ENCODE peak calls at places on chromosome 17, in four cellular contexts. I is GM12892, E is GM12891, M is H1. Q is an unnamed sample.
A peak's percentile ranks its signal among the peaks of the same experiment; 100 is the strongest.

GRCh38 chr17:27577884-27578717 is 52.9 kb upstream of the LGALS9 start:
- DNase-seq in I (no peak), M (no peak), E (no peak), Q (no peak)

GRCh38 chr17:16422416-16422815 is 7.0 kb downstream of the TRPV2 start:
- DNase-seq in E (no peak), I (no peak), M (no peak), Q (no peak)

GRCh38 chr17:56755310-56755709 is 78.4 kb downstream of the C17orf67 start:
- DNase-seq in I (no peak), M (no peak), E (no peak), Q (no peak)

GRCh38 chr17:10745231-10745630 is 15.4 kb upstream of the TMEM220 start:
- DNase-seq in I (no peak), E (no peak), M (no peak), Q (no peak)

GRCh38 chr17:38800237-38800760 is 943 bp upstream of the PIP4K2B start:
- DNase-seq in E (no peak), M (no peak), I (no peak), Q (no peak)

GRCh38 chr17:47717261-47717697 is 15.8 kb upstream of the TBX21 start:
- DNase-seq in M (no peak), I (no peak), E (no peak), Q (no peak)

GRCh38 chr17:81066072-81066471 is 31.1 kb downstream of the BAIAP2 start:
- DNase-seq in I (no peak), M (no peak), E (no peak), Q (no peak)

GRCh38 chr17:21125862-21126261 is 902 bp upstream of the DHRS7B start:
- DNase-seq in M (no peak), E (no peak), I (no peak), Q (no peak)

GRCh38 chr17:18981642-18982424 is 22.7 kb downstream of the FAM83G start:
- DNase-seq in M (no peak), E (no peak), I (no peak), Q (no peak)

GRCh38 chr17:1462164-1463112 is 6.4 kb upstream of the CRK start:
- DNase-seq in M (no peak), E (no peak), I (no peak), Q (no peak)

DNA sequence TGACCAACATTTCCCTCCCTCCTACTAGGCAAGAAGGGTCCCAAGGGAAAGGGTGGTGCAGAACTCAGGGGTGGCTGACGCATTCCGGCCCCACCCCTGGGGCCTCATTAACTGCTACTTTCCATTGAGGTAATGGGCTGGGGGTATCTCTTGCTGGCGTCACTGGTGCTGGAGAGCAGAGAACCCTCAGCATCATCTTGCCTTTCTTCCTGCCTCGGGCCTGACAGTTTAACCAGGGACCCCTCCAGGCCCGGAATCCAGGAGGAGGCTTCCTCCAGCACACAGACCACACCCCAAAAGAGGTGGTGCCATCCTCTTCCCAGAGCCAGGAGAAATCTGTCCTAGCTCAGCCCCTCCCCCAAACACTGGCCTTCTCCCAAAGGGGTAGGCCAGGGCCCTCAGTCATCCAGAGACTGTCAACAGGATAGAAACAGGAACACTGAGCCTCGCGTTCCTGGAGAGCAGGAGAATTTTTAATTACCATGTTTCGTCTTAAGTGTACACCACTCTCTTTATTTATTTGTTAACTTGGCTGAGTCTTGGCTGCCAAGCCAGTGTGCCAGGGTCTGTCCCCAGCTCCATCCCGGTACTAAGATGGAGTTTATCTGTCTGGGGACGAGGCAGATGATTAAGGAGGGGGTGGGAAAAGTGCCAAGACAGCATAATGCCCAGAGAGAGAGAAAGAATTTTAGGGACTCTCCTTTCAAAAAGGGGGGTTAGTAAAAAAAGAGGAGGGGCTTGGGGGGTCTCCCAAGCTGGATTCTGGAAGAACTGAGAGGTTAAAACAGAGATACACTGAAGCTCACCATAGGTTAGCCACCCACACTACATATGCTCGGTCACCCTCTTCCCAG is 5.1 kb downstream of the ETV4 start:
- DNase-seq in M (no peak), E (no peak), I (no peak), Q (no peak)
- TF ChIP-seq TAF1 in M (no peak), E (no peak), I (no peak), Q (no peak)

DNA sequence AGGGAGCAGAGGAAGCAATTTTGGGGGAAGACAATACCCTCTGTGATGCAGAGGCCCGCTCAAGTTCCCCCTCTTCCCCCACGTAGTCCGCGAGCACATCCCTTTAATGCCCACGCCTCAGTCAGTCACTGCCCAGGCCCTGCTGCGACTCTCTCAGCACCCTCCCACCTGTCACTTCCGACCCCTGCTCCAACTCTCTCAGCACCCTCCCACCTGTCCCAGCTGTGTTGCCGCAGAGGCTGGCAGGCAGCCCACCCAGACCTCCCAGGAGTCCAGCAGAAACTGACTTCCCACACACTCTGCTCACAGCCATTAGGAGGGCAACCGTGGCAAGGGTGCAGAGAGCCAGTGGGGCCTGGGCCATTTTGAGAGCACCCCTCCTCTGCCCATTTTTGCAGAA is 92.7 kb downstream of the WSCD1 start:
- DNase-seq in I (no peak), E (no peak), M (no peak), Q (no peak)
- TF ChIP-seq TAF1 in I (no peak), E (no peak), M (no peak), Q (no peak)

DNA sequence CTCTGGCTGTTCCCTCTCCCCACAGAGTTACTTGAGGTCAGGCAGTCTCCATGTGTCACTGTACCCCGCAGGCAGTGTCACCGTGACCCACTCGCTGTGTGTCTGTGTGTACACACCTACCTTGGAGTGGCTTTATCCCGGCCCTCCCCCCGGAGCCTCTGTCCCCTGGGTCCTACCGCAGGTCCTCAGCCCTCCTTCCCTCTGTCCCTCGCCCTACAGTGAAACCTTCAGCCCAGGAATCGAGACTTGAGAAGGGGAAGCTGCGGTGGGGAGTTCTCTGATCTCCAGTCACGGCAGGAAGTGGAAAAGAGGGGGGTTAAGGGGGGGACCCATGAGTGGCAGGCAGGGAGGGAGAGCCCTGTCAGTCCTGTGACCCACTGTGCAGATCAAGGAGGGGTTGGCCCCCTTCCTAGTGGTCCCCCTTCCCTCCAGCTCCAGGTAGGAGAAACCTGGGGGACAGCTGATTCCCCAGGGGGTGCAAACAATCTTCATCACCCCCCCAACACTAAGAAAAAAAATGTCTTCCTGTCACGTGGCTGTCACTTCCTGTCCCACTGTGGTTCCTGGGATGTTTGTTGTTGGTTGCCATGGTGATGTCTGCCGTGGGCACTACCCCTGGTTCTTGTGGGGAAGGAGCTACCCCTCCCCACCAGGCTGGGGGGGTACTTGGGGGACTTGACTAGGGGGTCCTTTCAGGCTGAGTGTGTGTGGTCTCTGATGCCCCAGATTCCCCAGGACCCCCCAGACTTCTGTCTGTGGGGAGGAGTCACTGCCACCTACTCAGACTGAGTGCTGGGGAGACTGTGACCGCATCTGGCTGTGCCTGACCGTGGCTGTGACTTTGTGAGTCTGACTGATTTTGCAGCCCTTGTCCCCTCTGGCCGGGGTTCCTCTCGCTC is 13.7 kb downstream of the RARA start:
- DNase-seq in I (peak; percentile 81), M (no peak), E (peak; percentile 76), Q (peak; percentile 88)
- TF ChIP-seq TAF1 in I (peak; percentile 66), M (no peak), E (peak; percentile 56), Q (peak; percentile 65)

GRCh38 chr17:40111221-40112128 is 10.3 kb upstream of the MSL1 start:
- DNase-seq in M (no peak), E (peak; percentile 64), I (peak; percentile 72), Q (no peak)
- TF ChIP-seq TAF1 in M (peak; percentile 44), E (no peak), I (no peak), Q (no peak)

GRCh38 chr17:59757881-59758385 is 50.5 kb downstream of the VMP1 start:
- DNase-seq in E (no peak), I (no peak), M (no peak), Q (no peak)

GRCh38 chr17:59757043-59757824 is 49.8 kb downstream of the VMP1 start:
- DNase-seq in I (no peak), M (no peak), E (no peak), Q (no peak)

GRCh38 chr17:59754547-59754946 is 47.1 kb downstream of the VMP1 start:
- DNase-seq in I (no peak), E (no peak), M (no peak), Q (no peak)

GRCh38 chr17:59753522-59754467 is 46.3 kb downstream of the VMP1 start:
- DNase-seq in I (no peak), E (peak; percentile 35), M (no peak), Q (peak; percentile 73)

GRCh38 chr17:59756236-59756818 is 48.9 kb downstream of the VMP1 start:
- DNase-seq in E (no peak), M (no peak), I (no peak), Q (no peak)
- TF ChIP-seq TAF1 in E (no peak), M (no peak), I (no peak), Q (no peak)

GRCh38 chr17:50244771-50245170 is 29.5 kb upstream of the TMEM92 start:
- DNase-seq in M (no peak), I (no peak), E (no peak), Q (no peak)
- TF ChIP-seq TAF1 in M (no peak), I (no peak), E (no peak), Q (no peak)

DNA sequence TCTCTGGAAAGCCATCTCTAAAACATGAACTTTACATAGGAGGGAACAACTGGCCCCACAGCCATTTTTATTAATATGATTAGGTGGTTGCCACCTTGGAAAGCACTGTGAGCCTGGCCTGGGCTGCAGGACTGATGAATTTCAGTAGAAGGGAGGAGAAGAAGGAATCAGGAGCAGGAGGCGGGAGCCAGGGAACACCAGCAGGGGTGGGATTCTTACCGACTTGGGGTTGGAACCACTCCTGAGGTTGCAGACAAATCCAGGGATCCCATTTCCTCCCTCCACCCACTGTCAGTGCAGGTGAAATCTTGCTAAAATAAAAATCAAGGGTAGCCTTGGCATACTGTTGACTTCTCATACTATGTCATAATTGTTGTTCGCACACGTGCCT is 16.9 kb upstream of the MAP3K14 start:
- DNase-seq in E (no peak), I (no peak), M (no peak), Q (no peak)
- TF ChIP-seq TAF1 in E (no peak), I (no peak), M (no peak), Q (no peak)

GRCh38 chr17:64747938-64748540 is 85.9 kb upstream of the SMURF2 start:
- DNase-seq in I (no peak), E (no peak), M (no peak), Q (no peak)

GRCh38 chr17:64750478-64750877 is 88.4 kb upstream of the SMURF2 start:
- DNase-seq in E (no peak), M (no peak), I (no peak), Q (no peak)

GRCh38 chr17:64750891-64751677 is 89.0 kb upstream of the SMURF2 start:
- DNase-seq in M (no peak), E (no peak), I (no peak), Q (no peak)
- TF ChIP-seq TAF1 in M (no peak), E (no peak), I (no peak), Q (no peak)